ENCODE peak calls at places on chromosomes 4 and X, in six cellular contexts. F is activated naive CD4-positive, alpha-beta T cell; E is naive thymus-derived CD8-positive, alpha-beta T cell; I is transverse colon; C is T-helper 2 cell; O is stimulated activated CD4-positive, alpha-beta T cell treated with anti-CD3 and anti-CD28 coated beads, Interleukin-1b, Interleukin-23, amount 100 ng/mL, for 24 hours. Q is an unnamed sample.

GRCh38 chr4:165331316-165331715 is 3.8 kb downstream of the MSMO1 start:
- DNase-seq in F (no peak), E (no peak), I (no peak), C (no peak), O (no peak), Q (no peak)

GRCh38 chrX:37786666-37787337 is 6.9 kb downstream of the CYBB start:
- DNase-seq in F (no peak), E (no peak), I (no peak), C (no peak), O (no peak), Q (no peak)

GRCh38 chr4:105147226-105148151 is 813 bp downstream of the TET2 start:
- DNase-seq in F (no peak), E (no peak), I (peak), C (peak), O (no peak), Q (peak)

GRCh38 chr4:113436360-113436759 is 325.2 kb downstream of the CAMK2D start:
- DNase-seq in F (no peak), E (no peak), I (no peak), C (no peak), O (no peak), Q (no peak)

GRCh38 chrX:25028726-25029125 is 13.0 kb upstream of the ARX start:
- DNase-seq in F (no peak), E (no peak), I (no peak), C (no peak), O (no peak), Q (no peak)

GRCh38 chr4:126081336-126081735 is 766.6 kb downstream of the FAT4 start:
- DNase-seq in F (no peak), E (no peak), I (no peak), C (no peak), O (no peak), Q (no peak)

GRCh38 chrX:18855919-18856644 is 127.8 kb downstream of the PHKA2 start:
- DNase-seq in F (no peak), E (no peak), I (no peak), C (no peak), O (no peak), Q (no peak)

GRCh38 chr4:41160010-41160789 is 54.1 kb downstream of the APBB2 start:
- DNase-seq in F (no peak), E (no peak), I (no peak), C (no peak), O (no peak), Q (no peak)

GRCh38 chr4:7324651-7325121 is 110.0 kb downstream of the PSAPL1 start:
- DNase-seq in F (no peak), E (no peak), I (no peak), C (peak), O (no peak), Q (peak)

GRCh38 chrX:82764521-82764920 is 743.6 kb upstream of the POU3F4 start:
- DNase-seq in F (no peak), E (no peak), I (no peak), C (no peak), O (no peak), Q (no peak)

GRCh38 chr4:54082168-54082567 is 17.8 kb upstream of the CHIC2 start:
- DNase-seq in F (no peak), E (no peak), I (peak), C (no peak), O (no peak), Q (no peak)

GRCh38 chr4:74874785-74875367 is 58.0 kb upstream of the PARM1 start:
- DNase-seq in F (no peak), E (no peak), I (no peak), C (peak), O (peak), Q (peak)

GRCh38 chr4:132266374-132266773 is 882.7 kb upstream of the PCDH10 start:
- DNase-seq in F (no peak), E (no peak), I (no peak), C (no peak), O (no peak), Q (no peak)

GRCh38 chrX:87299563-87300160 is 217.9 kb upstream of the KLHL4 start:
- DNase-seq in F (no peak), E (no peak), I (no peak), C (no peak), O (no peak), Q (no peak)

GRCh38 chr4:2805712-2806391 is 13.0 kb downstream of the SH3BP2 start:
- DNase-seq in F (no peak), E (peak), I (peak), C (no peak), O (no peak), Q (no peak)

GRCh38 chr4:87087015-87087920 is 133.2 kb downstream of the KLHL8 start:
- DNase-seq in F (no peak), E (no peak), I (no peak), C (no peak), O (no peak), Q (no peak)

GRCh38 chr4:623914-624626 is 1.3 kb upstream of the PDE6B start:
- DNase-seq in F (no peak), E (no peak), I (no peak), C (no peak), O (no peak), Q (no peak)

GRCh38 chr4:114386637-114387233 is 211.9 kb upstream of the UGT8 start:
- DNase-seq in F (no peak), E (no peak), I (no peak), C (no peak), O (no peak), Q (no peak)

GRCh38 chr4:150573534-150573933 is 8.4 kb upstream of the MAB21L2 start:
- DNase-seq in F (no peak), E (no peak), I (no peak), C (no peak), O (no peak), Q (no peak)

GRCh38 chr4:129240816-129241215 is 144.9 kb downstream of the C4orf33 start:
- DNase-seq in F (no peak), E (no peak), I (no peak), C (no peak), O (no peak), Q (no peak)

GRCh38 chr4:89416968-89417367 is 109.4 kb upstream of the GPRIN3 start:
- DNase-seq in F (no peak), E (no peak), I (no peak), C (no peak), O (no peak), Q (no peak)

GRCh38 chr4:103306870-103307345 is 108.8 kb upstream of the CENPE start:
- DNase-seq in F (no peak), E (no peak), I (peak), C (no peak), O (no peak), Q (no peak)

GRCh38 chrX:123989235-123989634 is 27.7 kb downstream of the STAG2 start:
- DNase-seq in F (no peak), E (no peak), I (no peak), C (no peak), O (no peak), Q (no peak)

GRCh38 chr4:153713840-153714239 is 29.8 kb downstream of the TLR2 start:
- DNase-seq in F (no peak), E (no peak), I (no peak), C (no peak), O (no peak), Q (no peak)

GRCh38 chrX:70360366-70360765 is 62.7 kb upstream of the GDPD2 start:
- DNase-seq in F (no peak), E (no peak), I (no peak), C (no peak), O (no peak), Q (no peak)

GRCh38 chrX:7252013-7252610 is 104.2 kb upstream of the PUDP start:
- DNase-seq in F (no peak), E (no peak), I (peak), C (no peak), O (no peak), Q (no peak)

Q was measured in effector memory CD8-positive, alpha-beta T cell.